ENCODE peak calls at places on chromosomes 1 and 21, in four cellular contexts. N is stimulated activated CD4-positive, alpha-beta T cell treated with anti-CD3 and anti-CD28 coated beads, Interleukin-2, amount 100 ng/mL, for 24 hours; O is NCI-H345; M is WTC11. L is an unnamed sample.

GRCh38 chr1:183490932-183491331 is 18.6 kb downstream of the SMG7 start:
- DNase-seq in N (no peak), O (no peak), M (no peak), L (no peak)

GRCh38 chr1:93692983-93693591 is 11.4 kb upstream of the BCAR3 start:
- DNase-seq in N (peak), O (no peak), M (no peak), L (no peak)

GRCh38 chr1:194952171-194952570 is 1656.1 kb downstream of the KCNT2 start:
- DNase-seq in N (no peak), O (no peak), M (no peak), L (no peak)

GRCh38 chr1:35032384-35032739 is 617 bp upstream of the ZMYM6 start:
- DNase-seq in N (no peak), O (no peak), M (no peak), L (no peak)

GRCh38 chr1:196545239-196545638 is 63.0 kb downstream of the KCNT2 start:
- DNase-seq in N (no peak), O (no peak), M (no peak), L (no peak)

GRCh38 chr1:221718391-221719277 is 23.3 kb downstream of the DUSP10 start:
- DNase-seq in N (no peak), O (no peak), M (no peak), L (peak)

GRCh38 chr1:93680121-93681094 is 1.2 kb downstream of the BCAR3 start:
- DNase-seq in N (peak), O (no peak), M (peak), L (peak)

GRCh38 chr21:37532868-37533780 is 166.6 kb downstream of the DYRK1A start:
- DNase-seq in N (peak), O (peak), M (peak), L (no peak)

GRCh38 chr1:61504305-61504704 is 220.6 kb downstream of the TM2D1 start:
- DNase-seq in N (no peak), O (no peak), M (no peak), L (no peak)

GRCh38 chr1:168628807-168629206 is 52.4 kb downstream of the XCL1 start:
- DNase-seq in N (no peak), O (no peak), M (no peak), L (no peak)

GRCh38 chr1:160768295-160768657 is 27.7 kb upstream of the LY9 start:
- DNase-seq in N (peak), O (no peak), M (peak), L (no peak)

GRCh38 chr1:86382878-86383277 is 13.2 kb downstream of the ODF2L start:
- DNase-seq in N (no peak), O (no peak), M (no peak), L (no peak)

GRCh38 chr1:54167422-54168139 is 14.8 kb upstream of the CDCP2 start:
- DNase-seq in N (no peak), O (no peak), M (no peak), L (no peak)

GRCh38 chr1:230833511-230833910 is 34.8 kb downstream of the C1orf198 start:
- DNase-seq in N (no peak), O (no peak), M (no peak), L (no peak)